ENCODE peak calls at places on chromosomes 4 and X, in five cellular contexts. D is suprapubic skin, E is sigmoid colon, G is lower leg skin, C is ovary. A is an unnamed sample.

GRCh38 chr4:182212211-182212761 is 30.9 kb upstream of the TENM3 start:
- DNase-seq in D (no peak), E (no peak), G (no peak), C (no peak), A (no peak)

GRCh38 chrX:110341189-110342035 is 17.2 kb upstream of the RTL9 start:
- DNase-seq in D (no peak), E (no peak), G (peak; percentile 15), C (no peak), A (no peak)

GRCh38 chrX:48648299-48648698 is 35.3 kb upstream of the WAS start:
- DNase-seq in D (no peak), E (peak; percentile 74), G (peak; percentile 14), C (peak; percentile 54), A (no peak)

GRCh38 chr4:185457136-185457535 is 14.4 kb downstream of the CCDC110 start:
- DNase-seq in D (no peak), E (no peak), G (no peak), C (no peak), A (no peak)

GRCh38 chrX:53479295-53479694 is 45.1 kb upstream of the HSD17B10 start:
- DNase-seq in D (no peak), E (no peak), G (no peak), C (no peak), A (no peak)

GRCh38 chrX:29466441-29466840 is 748.9 kb upstream of the MAGEB2 start:
- DNase-seq in D (no peak), E (no peak), G (no peak), C (no peak), A (no peak)

GRCh38 chr4:84870398-84871163 is 95.9 kb downstream of the WDFY3 start:
- DNase-seq in D (no peak), E (no peak), G (no peak), C (no peak), A (no peak)

GRCh38 chr4:25485104-25485503 is 108.0 kb downstream of the ANAPC4 start:
- DNase-seq in D (no peak), E (no peak), G (no peak), C (no peak), A (no peak)

GRCh38 chr4:6701371-6701770 is 7.7 kb downstream of the S100P start:
- DNase-seq in D (no peak), E (no peak), G (no peak), C (no peak), A (no peak)

GRCh38 chr4:187176261-187176910 is 452.7 kb upstream of the FAT1 start:
- DNase-seq in D (no peak), E (no peak), G (no peak), C (no peak), A (no peak)

GRCh38 chr4:7911044-7911578 is 28.6 kb downstream of the AFAP1 start:
- DNase-seq in D (no peak), E (peak; percentile 74), G (no peak), C (no peak), A (no peak)

GRCh38 chrX:30308263-30309138 is 689 bp downstream of the NR0B1 start:
- DNase-seq in D (no peak), E (no peak), G (no peak), C (peak; percentile 57), A (no peak)

GRCh38 chrX:63967541-63967940 is 182.5 kb upstream of the ARHGEF9 start:
- DNase-seq in D (no peak), E (no peak), G (no peak), C (no peak), A (no peak)

GRCh38 chr4:107600993-107601392 is 119.0 kb downstream of the PAPSS1 start:
- DNase-seq in D (no peak), E (no peak), G (no peak), C (no peak), A (no peak)

GRCh38 chr4:118224239-118224829 is 128.5 kb downstream of the PRSS12 start:
- DNase-seq in D (no peak), E (no peak), G (no peak), C (no peak), A (no peak)

GRCh38 chr4:106541253-106541652 is 172.7 kb upstream of the GIMD1 start:
- DNase-seq in D (no peak), E (no peak), G (no peak), C (no peak), A (no peak)

GRCh38 chr4:16218950-16219349 is 7.3 kb downstream of the TAPT1 start:
- DNase-seq in D (no peak), E (no peak), G (no peak), C (no peak), A (no peak)

GRCh38 chr4:36392049-36392448 is 110.6 kb downstream of the DTHD1 start:
- DNase-seq in D (no peak), E (no peak), G (no peak), C (no peak), A (no peak)

GRCh38 chr4:24988776-24989175 is 42.0 kb downstream of the LGI2 start:
- DNase-seq in D (no peak), E (no peak), G (no peak), C (no peak), A (no peak)

GRCh38 chr4:66736593-66736992 is 808.7 kb downstream of the CENPC start:
- DNase-seq in D (no peak), E (no peak), G (no peak), C (no peak), A (peak; percentile 17)

GRCh38 chr4:41074227-41074626 is 140.1 kb downstream of the APBB2 start:
- DNase-seq in D (no peak), E (no peak), G (no peak), C (no peak), A (no peak)

GRCh38 chrX:39734174-39734776 is 363.5 kb downstream of the BCOR start:
- DNase-seq in D (no peak), E (no peak), G (no peak), C (no peak), A (no peak)

GRCh38 chrX:136146614-136147319 is 566 bp upstream of the FHL1 start:
- DNase-seq in D (no peak), E (no peak), G (no peak), C (no peak), A (no peak)

GRCh38 chrX:139739138-139739537 is 31.2 kb upstream of the MCF2 start:
- DNase-seq in D (no peak), E (no peak), G (no peak), C (no peak), A (no peak)

GRCh38 chrX:23548164-23548563 is 119.1 kb upstream of the PRDX4 start:
- DNase-seq in D (no peak), E (no peak), G (no peak), C (no peak), A (no peak)

GRCh38 chrX:38045697-38046096 is 39.3 kb downstream of the SYTL5 start:
- DNase-seq in D (no peak), E (no peak), G (no peak), C (no peak), A (no peak)

GRCh38 chr4:31325300-31325699 is 605.1 kb downstream of the PCDH7 start:
- DNase-seq in D (no peak), E (no peak), G (no peak), C (no peak), A (no peak)

GRCh38 chr4:4746444-4746843 is 113.0 kb upstream of the MSX1 start:
- DNase-seq in D (no peak), E (no peak), G (no peak), C (no peak), A (no peak)

GRCh38 chrX:11787564-11787963 is 29.5 kb downstream of the MSL3 start:
- DNase-seq in D (peak; percentile 77), E (peak; percentile 80), G (peak; percentile 19), C (peak; percentile 77), A (no peak)

GRCh38 chr4:68021185-68021584 is 57.9 kb upstream of the TMPRSS11A start:
- DNase-seq in D (no peak), E (no peak), G (no peak), C (no peak), A (no peak)

GRCh38 chr4:169100656-169101055 is 90.6 kb upstream of the CBR4 start:
- DNase-seq in D (no peak), E (no peak), G (no peak), C (no peak), A (no peak)

GRCh38 chr4:51895816-51896408 is 53.0 kb downstream of the DCUN1D4 start:
- DNase-seq in D (no peak), E (peak; percentile 78), G (peak; percentile 43), C (peak; percentile 41), A (peak; percentile 20)

GRCh38 chr4:29852537-29852936 is 867.6 kb upstream of the PCDH7 start:
- DNase-seq in D (no peak), E (no peak), G (no peak), C (no peak), A (no peak)

DNA sequence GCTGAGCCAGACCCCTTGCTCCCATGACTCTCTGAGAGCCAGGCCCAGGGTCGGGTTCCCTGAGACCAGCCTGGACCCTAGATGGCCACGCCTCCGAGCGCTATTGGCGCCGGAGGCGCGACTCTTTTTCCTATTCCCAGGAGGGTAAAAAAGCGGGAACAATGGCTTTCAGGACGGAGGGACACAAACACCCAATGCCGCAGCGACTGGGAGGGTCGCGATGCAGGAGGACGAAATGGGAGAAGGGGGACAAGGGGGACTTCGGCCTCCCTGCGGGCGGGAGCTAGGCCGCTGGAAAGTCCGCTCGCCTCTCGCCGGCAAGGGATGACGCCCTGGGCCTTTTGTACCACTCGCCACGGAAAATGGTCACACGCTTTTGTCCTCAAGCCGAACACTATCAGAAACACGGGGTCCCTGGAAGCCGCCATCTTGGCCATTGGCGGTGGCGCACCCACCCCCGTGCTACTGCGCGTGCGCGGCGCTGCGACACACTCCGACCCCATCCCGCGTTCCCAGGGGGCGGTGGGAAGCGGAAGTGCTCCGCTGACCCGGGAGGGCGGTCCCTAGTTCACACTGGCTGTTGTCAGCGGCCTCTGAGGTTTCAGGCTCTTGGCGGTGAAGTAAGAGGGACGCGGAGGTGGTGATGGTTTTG is 98.4 kb downstream of the ZNF674 start:
- DNase-seq in D (peak; percentile 86), E (peak; percentile 92), G (peak; percentile 69), C (peak; percentile 88), A (peak; percentile 65)
- TF ChIP-seq POLR2A in D (no peak), E (peak; percentile 62), G (peak; percentile 18), C (peak; percentile 70), A (peak; percentile 70)

GRCh38 chrX:72572248-72573157 is at the start of gene HDAC8:
- DNase-seq in D (peak; percentile 77), E (peak; percentile 74), G (peak; percentile 41), C (peak; percentile 74), A (peak; percentile 31)
- TF ChIP-seq POLR2A in D (no peak), E (no peak), G (no peak), C (no peak), A (no peak)

DNA sequence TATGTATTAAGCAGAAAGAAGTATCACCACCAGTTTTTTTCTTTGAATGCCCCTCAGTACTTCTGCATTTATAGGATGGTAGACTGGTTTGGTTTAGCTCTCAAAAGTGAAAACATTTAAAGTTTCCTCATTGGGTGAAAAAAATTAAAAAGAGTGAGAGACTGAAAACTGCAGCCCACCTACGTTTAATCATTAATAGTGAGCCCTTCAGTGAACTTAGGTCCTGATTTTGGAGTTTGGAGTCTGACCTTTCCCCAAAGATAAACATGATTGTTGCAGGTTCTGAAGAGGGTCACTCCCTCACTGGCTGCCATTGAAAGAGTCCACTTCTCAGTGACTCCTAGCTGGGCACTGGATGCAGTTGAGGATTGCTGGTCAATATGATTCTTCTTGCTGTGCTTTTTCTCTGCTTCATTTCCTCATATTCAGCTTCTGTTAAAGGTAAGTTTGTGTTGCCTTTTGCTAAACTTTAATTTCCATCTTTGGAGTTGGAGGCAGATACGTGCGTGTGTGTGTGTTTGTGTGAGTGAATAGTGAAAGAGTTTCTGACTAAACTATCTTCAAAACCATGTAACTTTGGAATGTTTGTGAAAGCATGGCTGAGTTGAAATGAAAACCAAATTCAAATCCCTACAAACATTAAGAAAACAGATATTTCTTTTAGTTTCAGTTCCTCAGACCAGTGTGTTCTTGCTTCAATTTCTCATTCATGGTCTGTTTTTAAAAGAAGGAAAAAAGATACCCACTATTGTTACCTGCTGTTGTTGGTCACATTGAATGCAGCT is at the start of gene MTTP:
- DNase-seq in D (no peak), E (no peak), G (no peak), C (no peak), A (no peak)
- TF ChIP-seq POLR2A in D (no peak), E (no peak), G (no peak), C (no peak), A (no peak)

GRCh38 chr4:75244325-75244724 is 269.9 kb downstream of the RCHY1 start:
- DNase-seq in D (no peak), E (no peak), G (no peak), C (no peak), A (no peak)
- TF ChIP-seq POLR2A in D (no peak), E (no peak), G (no peak), C (no peak), A (no peak)